ENCODE peak calls at places on chromosomes 4 and X, in four cellular contexts. J is keratinocyte, I is SK-N-SH, X is K562. P is an unnamed sample.
A peak's percentile ranks its signal among the peaks of the same experiment; 100 is the strongest.

GRCh38 chr4:163564221-163564720 is 69.8 kb downstream of the TMA16 start:
- DNase-seq in J (no peak), I (no peak), X (no peak), P (no peak)

GRCh38 chr4:4488405-4489404 is 53.1 kb downstream of the STX18 start:
- DNase-seq in J (peak; percentile 30), I (peak; percentile 62), X (peak; percentile 82), P (peak; percentile 51)

GRCh38 chr4:5051692-5052423 is 578 bp downstream of the STK32B start:
- DNase-seq in J (no peak), I (no peak), X (no peak), P (peak; percentile 19)

GRCh38 chrX:13283512-13283911 is 36.3 kb downstream of the ATXN3L start:
- DNase-seq in J (no peak), I (no peak), X (peak; percentile 63), P (peak; percentile 28)

GRCh38 chrX:84729408-84729807 is 227.2 kb upstream of the HDX start:
- DNase-seq in J (no peak), I (no peak), X (no peak), P (no peak)

GRCh38 chr4:77360451-77360850 is 203.4 kb downstream of the CCNG2 start:
- DNase-seq in J (no peak), I (no peak), X (no peak), P (no peak)

GRCh38 chrX:49197543-49198087 is 2.4 kb downstream of the SYP start:
- DNase-seq in J (no peak), I (no peak), X (no peak), P (no peak)

GRCh38 chr4:132642196-132642817 is 506.8 kb upstream of the PCDH10 start:
- DNase-seq in J (no peak), I (peak; percentile 46), X (peak; percentile 10), P (peak; percentile 39)

GRCh38 chr4:182806259-182807252 is 110.6 kb downstream of the DCTD start:
- DNase-seq in J (no peak), I (peak; percentile 93), X (peak; percentile 70), P (peak; percentile 39)

GRCh38 chrX:20124964-20125363 is 8.3 kb upstream of the MAP7D2 start:
- DNase-seq in J (no peak), I (no peak), X (no peak), P (no peak)

GRCh38 chrX:20128678-20129077 is 12.0 kb upstream of the MAP7D2 start:
- DNase-seq in J (no peak), I (no peak), X (peak; percentile 79), P (no peak)
- H3K36me3 ChIP-seq in J (peaks cover 8% of the 10 kb centered on the region), I (peaks cover 69% of the 10 kb centered on the region), X (peaks cover 64% of the 10 kb centered on the region), P (peaks cover 15% of the 10 kb centered on the region)

DNA sequence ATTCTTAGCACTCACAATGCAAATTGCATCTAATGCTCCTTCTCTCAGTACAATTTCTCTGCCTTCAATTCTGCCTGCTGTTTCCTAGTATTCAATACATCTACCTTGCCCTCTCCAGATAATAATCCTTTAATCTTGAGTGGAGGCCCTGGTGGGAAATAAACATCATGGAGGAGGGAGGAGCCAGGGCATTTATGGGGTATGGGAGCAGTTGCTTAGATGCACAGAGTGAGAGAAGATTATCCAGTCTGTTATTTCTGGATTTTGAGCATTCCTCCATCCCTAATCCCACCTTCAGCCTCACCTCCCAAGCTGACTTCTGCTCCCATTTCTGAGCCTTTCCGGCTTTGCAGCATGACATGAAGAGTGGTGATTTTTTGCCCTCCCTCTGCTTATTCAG is 127.9 kb upstream of the PPP3CA start:
- DNase-seq in J (no peak), I (no peak), X (no peak), P (no peak)
- H2AFZ ChIP-seq in J (no peak overlapping the region), I (no peak overlapping the region), X (no peak overlapping the region), P (peak overlapping the region; percentile 18)

GRCh38 chr4:851701-852430 is 25.9 kb upstream of the CPLX1 start:
- DNase-seq in J (no peak), I (no peak), X (no peak), P (no peak)

GRCh38 chr4:854356-854755 is 28.4 kb upstream of the CPLX1 start:
- DNase-seq in J (no peak), I (no peak), X (no peak), P (no peak)

GRCh38 chr4:850323-850945 is 24.5 kb upstream of the CPLX1 start:
- DNase-seq in J (no peak), I (peak; percentile 28), X (no peak), P (no peak)

GRCh38 chr4:856468-856901 is 30.6 kb upstream of the CPLX1 start:
- DNase-seq in J (no peak), I (no peak), X (no peak), P (no peak)

GRCh38 chr4:853416-853781 is 27.5 kb upstream of the CPLX1 start:
- DNase-seq in J (no peak), I (peak; percentile 30), X (no peak), P (no peak)
- H3K36me3 ChIP-seq in J (peaks cover 25% of the 10 kb centered on the region), I (peaks cover 31% of the 10 kb centered on the region), X (peaks cover 62% of the 10 kb centered on the region), P (peaks cover 12% of the 10 kb centered on the region)

DNA sequence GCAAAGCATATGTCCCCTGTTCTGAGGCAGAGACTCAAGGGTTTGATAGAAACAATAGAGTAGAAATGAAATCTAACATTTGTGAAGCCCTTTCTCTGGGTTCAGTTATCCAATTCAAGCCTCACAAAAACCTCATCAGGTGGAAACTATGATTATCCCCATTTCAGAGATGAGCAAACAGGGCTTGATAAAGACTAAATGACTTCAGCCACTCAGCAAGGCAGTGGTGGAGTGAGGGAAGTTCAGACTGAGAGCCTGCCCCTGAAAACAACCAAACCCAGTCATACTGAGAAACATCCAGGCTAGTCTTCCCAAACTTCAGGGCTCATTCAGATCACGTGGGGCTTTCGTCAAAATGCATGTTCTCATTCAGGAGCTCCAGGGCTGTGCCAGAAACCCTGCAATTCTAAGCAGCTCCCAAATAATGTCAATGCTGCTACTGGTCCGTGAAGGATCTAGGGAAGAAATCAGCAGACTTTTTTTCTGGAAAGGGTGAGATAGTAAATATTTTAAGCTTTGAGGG is 109.6 kb upstream of the KIT start:
- DNase-seq in J (no peak), I (no peak), X (no peak), P (no peak)
- H2AFZ ChIP-seq in J (no peak overlapping the region), I (no peak overlapping the region), X (peak overlapping the region; percentile 78), P (no peak overlapping the region)

DNA sequence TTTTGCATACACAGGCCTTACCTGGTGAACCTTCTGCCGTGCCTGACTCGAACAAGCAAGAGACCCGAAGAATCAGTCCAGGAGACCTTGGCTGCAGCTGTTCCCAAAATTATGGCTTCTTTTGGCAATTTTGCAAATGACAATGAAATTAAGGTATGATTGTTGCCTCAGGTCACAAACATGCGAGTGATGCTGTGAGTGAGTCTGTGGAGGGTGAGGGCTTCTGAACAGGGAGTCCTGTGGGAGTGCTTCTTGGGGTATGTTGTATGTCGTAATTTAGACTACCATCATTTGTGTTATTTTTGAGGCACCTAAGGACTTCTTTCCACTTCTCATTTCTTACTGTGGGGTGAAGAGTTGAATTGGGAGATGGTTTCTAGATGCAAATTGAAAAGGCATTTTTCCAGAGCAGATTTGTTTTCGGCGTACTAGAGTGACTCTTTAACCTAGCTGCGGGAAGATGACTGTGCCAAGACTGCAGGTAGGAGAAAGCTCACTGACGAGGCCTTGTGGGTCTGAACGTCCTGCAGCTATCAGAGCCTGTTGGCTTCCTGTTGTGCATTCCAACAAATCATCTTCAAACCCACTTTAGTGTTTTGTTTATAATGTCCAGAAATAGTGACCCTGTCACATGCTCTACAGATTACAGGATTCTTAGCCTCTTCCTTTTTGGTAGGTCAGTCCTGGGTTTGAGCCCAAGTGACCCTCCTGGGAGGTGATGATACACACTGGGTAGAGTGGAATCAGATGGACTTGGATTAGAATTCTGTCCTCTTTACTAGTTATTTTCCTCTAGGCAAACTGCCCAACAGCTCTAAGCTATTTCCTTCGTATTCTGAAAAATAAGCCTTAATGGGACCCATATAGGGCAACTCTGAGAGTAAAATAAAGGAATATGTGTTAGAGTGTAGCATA is 33.0 kb downstream of the HTT start:
- DNase-seq in J (no peak), I (no peak), X (no peak), P (no peak)
- H3K36me3 ChIP-seq in J (peaks cover 14% of the 10 kb centered on the region), I (peaks cover 51% of the 10 kb centered on the region), X (peaks cover 51% of the 10 kb centered on the region), P (peaks cover 19% of the 10 kb centered on the region)

GRCh38 chr4:138347561-138347960 is 105.4 kb upstream of the SLC7A11 start:
- DNase-seq in J (no peak), I (no peak), X (no peak), P (no peak)
- H2AFZ ChIP-seq in J (peak overlapping the region; percentile 34), I (no peak overlapping the region), X (no peak overlapping the region), P (no peak overlapping the region)

GRCh38 chr4:38940476-38940875 is 72.9 kb downstream of the FAM114A1 start:
- DNase-seq in J (no peak), I (no peak), X (no peak), P (no peak)

GRCh38 chr4:38943355-38943754 is 75.7 kb downstream of the FAM114A1 start:
- DNase-seq in J (no peak), I (peak; percentile 73), X (no peak), P (no peak)

GRCh38 chr4:38935391-38936073 is 67.9 kb downstream of the FAM114A1 start:
- DNase-seq in J (no peak), I (no peak), X (no peak), P (no peak)

GRCh38 chr4:38939150-38939549 is 71.5 kb downstream of the FAM114A1 start:
- DNase-seq in J (no peak), I (no peak), X (no peak), P (no peak)
- H3K36me3 ChIP-seq in J (peaks cover 8% of the 10 kb centered on the region), I (peaks cover 2% of the 10 kb centered on the region), X (no peaks in the 10 kb centered on the region), P (peaks cover 66% of the 10 kb centered on the region)

DNA sequence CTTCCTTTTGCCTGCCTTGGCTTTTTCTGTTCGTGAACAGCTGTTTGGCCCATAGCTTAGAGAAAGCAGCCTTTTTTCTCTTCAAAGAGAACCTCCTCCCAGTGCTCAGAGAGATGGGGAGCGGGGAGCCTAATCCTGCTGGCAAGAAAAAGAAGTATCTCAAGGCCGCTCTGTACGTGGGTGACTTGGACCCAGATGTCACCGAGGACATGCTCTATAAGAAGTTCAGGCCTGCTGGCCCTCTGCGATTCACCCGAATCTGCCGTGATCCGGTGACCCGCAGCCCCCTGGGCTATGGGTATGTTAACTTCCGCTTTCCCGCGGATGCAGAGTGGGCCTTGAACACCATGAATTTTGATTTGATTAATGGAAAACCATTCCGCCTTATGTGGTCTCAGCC is 826 bp downstream of the PABPC5 start:
- DNase-seq in J (no peak), I (peak; percentile 1), X (no peak), P (no peak)
- H2AFZ ChIP-seq in J (no peak overlapping the region), I (peak overlapping the region; percentile 76), X (no peak overlapping the region), P (peak overlapping the region; percentile 86)

DNA sequence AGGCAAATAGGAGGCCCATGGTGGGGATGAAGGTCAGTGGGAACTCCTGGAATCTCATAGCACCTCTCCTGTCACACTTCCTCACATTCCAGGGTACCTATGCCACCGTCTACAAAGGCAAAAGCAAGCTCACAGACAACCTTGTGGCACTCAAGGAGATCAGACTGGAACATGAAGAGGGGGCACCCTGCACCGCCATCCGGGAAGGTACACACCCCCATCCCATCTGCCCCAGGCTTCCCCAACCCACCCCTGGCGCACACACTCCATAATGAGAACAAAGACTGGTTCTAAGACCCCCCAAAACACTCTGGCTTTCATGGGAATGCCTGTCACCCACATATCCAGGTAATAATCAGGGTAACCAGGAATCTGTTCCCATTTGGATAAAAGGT is 6.4 kb downstream of the CDK16 start:
- DNase-seq in J (no peak), I (no peak), X (no peak), P (no peak)
- H3K36me3 ChIP-seq in J (peaks cover 30% of the 10 kb centered on the region), I (peaks cover 67% of the 10 kb centered on the region), X (peaks cover 85% of the 10 kb centered on the region), P (peaks cover 8% of the 10 kb centered on the region)

P was measured in astrocyte.